ENCODE peak calls at places on chromosomes 1 and 21, in nine cellular contexts. M is RWPE2; G is left ventricle myocardium inferior; O is IMR-90; E is heart right ventricle; V is CD4-positive, CD25-positive, alpha-beta regulatory T cell; B is upper lobe of left lung; A is ascending aorta; Z is hepatocyte. P is an unnamed sample.
A peak's percentile ranks its signal among the peaks of the same experiment; 100 is the strongest.

GRCh38 chr1:41476807-41477361 is 7.6 kb downstream of the EDN2 start:
- DNase-seq in E (peak; percentile 61), A (no peak), G (no peak), O (no peak), Z (no peak), M (no peak), V (no peak), B (no peak), P (peak; percentile 55)

GRCh38 chr1:54980046-54980527 is 341 bp upstream of the TMEM61 start:
- DNase-seq in V (no peak), M (no peak), A (peak; percentile 34), B (no peak), O (no peak), E (no peak), Z (no peak), G (no peak), P (no peak)

GRCh38 chr1:207944571-207944970 is 33.6 kb upstream of the CD34 start:
- DNase-seq in O (peak; percentile 23), B (no peak), G (no peak), E (no peak), Z (no peak), A (no peak), M (no peak), V (no peak), P (no peak)

GRCh38 chr1:119115301-119115700 is 25.2 kb downstream of the WARS2 start:
- DNase-seq in G (no peak), B (no peak), Z (no peak), A (no peak), V (no peak), O (no peak), E (no peak), M (no peak), P (no peak)

GRCh38 chr1:113109908-113110554 is 37.0 kb downstream of the LRIG2 start:
- DNase-seq in A (no peak), O (peak; percentile 98), E (no peak), V (no peak), G (no peak), Z (peak; percentile 35), B (no peak), M (no peak), P (no peak)

GRCh38 chr1:59707216-59707615 is 107.5 kb upstream of the HOOK1 start:
- DNase-seq in G (peak; percentile 39), O (peak; percentile 98), B (no peak), V (no peak), Z (peak; percentile 62), M (no peak), E (no peak), A (peak; percentile 85), P (no peak)

GRCh38 chr1:225469051-225469450 is 41.2 kb upstream of the LBR start:
- DNase-seq in O (no peak), B (no peak), Z (no peak), V (no peak), G (no peak), E (no peak), A (peak; percentile 45), M (no peak), P (no peak)

GRCh38 chr21:37780991-37781983 is 135.0 kb downstream of the KCNJ6 start:
- DNase-seq in M (no peak), B (no peak), Z (no peak), O (no peak), A (no peak), V (no peak), E (no peak), G (no peak), P (no peak)

GRCh38 chr1:112522621-112523020 is 13.9 kb downstream of the WNT2B start:
- DNase-seq in O (peak; percentile 96), V (no peak), Z (peak; percentile 28), A (no peak), B (no peak), M (no peak), E (no peak), G (no peak), P (no peak)

GRCh38 chr1:28243685-28244439 is 7.9 kb downstream of the ATP5IF1 start:
- DNase-seq in B (no peak), E (no peak), O (no peak), Z (peak; percentile 45), V (no peak), M (no peak), A (no peak), G (no peak), P (no peak)

GRCh38 chr1:53320646-53321045 is 7.2 kb downstream of the LRP8 start:
- DNase-seq in E (no peak), A (no peak), O (no peak), V (no peak), B (no peak), M (no peak), G (no peak), Z (no peak), P (peak; percentile 18)

GRCh38 chr1:157485793-157486192 is 66.5 kb downstream of the FCRL5 start:
- DNase-seq in V (no peak), M (no peak), B (no peak), A (no peak), E (no peak), Z (no peak), G (no peak), O (no peak), P (no peak)

GRCh38 chr1:157490337-157491165 is 61.8 kb downstream of the FCRL5 start:
- DNase-seq in G (peak; percentile 26), E (peak; percentile 46), A (peak; percentile 72), Z (peak; percentile 81), M (no peak), B (peak; percentile 46), V (peak; percentile 5), O (peak; percentile 26), P (peak; percentile 76)

GRCh38 chr1:157488160-157488559 is 64.2 kb downstream of the FCRL5 start:
- DNase-seq in V (no peak), Z (no peak), O (no peak), A (no peak), G (no peak), E (no peak), B (no peak), M (no peak), P (no peak)

GRCh38 chr1:157484573-157484972 is 67.7 kb downstream of the FCRL5 start:
- DNase-seq in V (no peak), G (no peak), Z (no peak), E (no peak), O (no peak), B (no peak), A (no peak), M (no peak), P (no peak)

GRCh38 chr1:157487430-157487829 is 64.9 kb downstream of the FCRL5 start:
- DNase-seq in M (no peak), O (no peak), E (no peak), B (no peak), Z (no peak), V (no peak), A (no peak), G (no peak), P (no peak)
- H3K4me1 ChIP-seq in M (no peaks in the 10 kb centered on the region), O (no peaks in the 10 kb centered on the region), E (no peaks in the 10 kb centered on the region), B (no peaks in the 10 kb centered on the region), Z (no peaks in the 10 kb centered on the region), V (no peaks in the 10 kb centered on the region), A (no peaks in the 10 kb centered on the region), G (no peaks in the 10 kb centered on the region), P (no peaks in the 10 kb centered on the region)

GRCh38 chr1:21670956-21671902 is 2.1 kb upstream of the RAP1GAP start:
- DNase-seq in G (no peak), V (no peak), O (no peak), Z (no peak), A (no peak), E (no peak), B (no peak), M (no peak), P (no peak)

GRCh38 chr1:21670059-21670881 is 1.1 kb upstream of the RAP1GAP start:
- DNase-seq in M (no peak), O (no peak), B (no peak), E (no peak), V (no peak), G (no peak), Z (no peak), A (no peak), P (no peak)

GRCh38 chr1:21669033-21669286 is 197 bp downstream of the RAP1GAP start:
- DNase-seq in G (no peak), O (no peak), E (no peak), Z (no peak), A (peak; percentile 48), B (no peak), M (no peak), V (no peak), P (no peak)

GRCh38 chr1:21668232-21669032 is 725 bp downstream of the RAP1GAP start:
- DNase-seq in G (no peak), B (peak; percentile 71), Z (no peak), O (no peak), V (no peak), A (peak; percentile 41), E (no peak), M (no peak), P (no peak)

GRCh38 chr1:21669287-21670058 is at the start of gene RAP1GAP:
- DNase-seq in A (peak; percentile 62), V (no peak), Z (peak; percentile 83), B (peak; percentile 90), M (no peak), G (no peak), E (no peak), O (no peak), P (peak; percentile 63)
- H3K27ac ChIP-seq in A (no peak within 1 kb of the TSS), V (no peak within 1 kb of the TSS), Z (peak within 1 kb of the TSS; percentile 52), B (no peak within 1 kb of the TSS), M (no peak within 1 kb of the TSS), G (no peak within 1 kb of the TSS), E (no peak within 1 kb of the TSS), O (no peak within 1 kb of the TSS), P (no peak within 1 kb of the TSS)

GRCh38 chr21:29185172-29185571 is 54.7 kb downstream of the MAP3K7CL start:
- DNase-seq in A (no peak), M (no peak), V (no peak), B (no peak), O (peak; percentile 25), G (no peak), Z (no peak), E (no peak), P (no peak)
- H3K4me1 ChIP-seq in A (peaks cover 23% of the 10 kb centered on the region), M (peaks cover 58% of the 10 kb centered on the region), V (no peaks in the 10 kb centered on the region), B (peaks cover 20% of the 10 kb centered on the region), O (peaks cover 29% of the 10 kb centered on the region), G (peaks cover 21% of the 10 kb centered on the region), Z (peaks cover 17% of the 10 kb centered on the region), E (peaks cover 67% of the 10 kb centered on the region), P (peaks cover 33% of the 10 kb centered on the region)

GRCh38 chr1:181206513-181206912 is 118.0 kb downstream of the IER5 start:
- DNase-seq in M (no peak), G (peak; percentile 24), V (no peak), A (peak; percentile 58), E (peak; percentile 30), O (no peak), B (no peak), Z (no peak), P (no peak)
- H3K27ac ChIP-seq in M (no peak overlapping the region), G (peak overlapping the region; percentile 69), V (no peak overlapping the region), A (no peak overlapping the region), E (peak overlapping the region; percentile 55), O (no peak overlapping the region), B (no peak overlapping the region), Z (no peak overlapping the region), P (no peak overlapping the region)

P was measured in lower lobe of right lung.